ENCODE peak calls at places on chromosomes 12 and 14, in seven cellular contexts. K is left ventricle myocardium inferior, V is OCI-LY7, T is colonic mucosa, A is BE2C, I is uterus, W is foreskin fibroblast. E is an unnamed sample.

GRCh38 chr14:60561845-60562746 is 53.1 kb downstream of the SIX6 start:
- DNase-seq in K (no peak), V (peak; percentile 90), T (peak; percentile 20), A (peak; percentile 57), I (peak; percentile 19), W (peak; percentile 70), E (no peak)

GRCh38 chr12:77577756-77578155 is 252.9 kb upstream of the NAV3 start:
- DNase-seq in K (no peak), V (no peak), T (no peak), A (no peak), I (no peak), W (no peak), E (no peak)

GRCh38 chr14:22251090-22251489 is 337.9 kb downstream of the DAD1 start:
- DNase-seq in K (no peak), V (no peak), T (no peak), A (no peak), I (no peak), W (peak; percentile 2), E (no peak)

GRCh38 chr14:90491221-90491867 is 94.5 kb downstream of the CALM1 start:
- DNase-seq in K (peak; percentile 74), V (no peak), T (no peak), A (peak; percentile 77), I (peak; percentile 82), W (no peak), E (no peak)

GRCh38 chr12:12056951-12057350 is 13.8 kb upstream of the BCL2L14 start:
- DNase-seq in K (no peak), V (no peak), T (no peak), A (no peak), I (no peak), W (no peak), E (no peak)

GRCh38 chr14:23562822-23563472 is 4.6 kb downstream of the AP1G2 start:
- DNase-seq in K (peak; percentile 48), V (peak; percentile 68), T (peak; percentile 37), A (peak; percentile 78), I (no peak), W (peak; percentile 50), E (no peak)

GRCh38 chr12:45577844-45578399 is 151.6 kb upstream of the ARID2 start:
- DNase-seq in K (no peak), V (no peak), T (no peak), A (no peak), I (no peak), W (no peak), E (peak; percentile 14)

GRCh38 chr12:50555471-50555885 is 50.7 kb downstream of the DIP2B start:
- DNase-seq in K (no peak), V (no peak), T (no peak), A (no peak), I (no peak), W (no peak), E (no peak)

GRCh38 chr12:75854681-75855309 is 176.8 kb downstream of the PHLDA1 start:
- DNase-seq in K (no peak), V (no peak), T (no peak), A (no peak), I (no peak), W (peak; percentile 69), E (no peak)

DNA sequence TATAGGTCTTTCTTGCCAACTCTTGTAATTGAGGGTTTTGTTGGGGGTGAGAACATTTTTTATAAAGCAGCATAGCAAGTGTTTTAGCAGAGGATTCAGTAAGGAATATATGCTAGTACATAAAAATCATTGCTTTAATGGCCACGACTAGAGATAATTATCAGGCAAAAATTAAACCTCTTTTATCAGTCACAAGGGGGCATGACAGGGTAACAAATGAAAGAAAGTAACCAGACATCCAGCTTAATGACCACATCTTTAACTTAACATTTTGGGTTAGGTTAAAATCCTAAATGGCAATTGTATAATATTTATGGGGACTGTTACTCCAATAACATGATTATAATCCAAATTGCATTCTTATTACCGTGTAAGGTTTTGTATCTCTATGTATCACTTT is 119.6 kb downstream of the LRRIQ1 start:
- DNase-seq in K (no peak), V (peak; percentile 1), T (no peak), A (no peak), I (no peak), W (no peak), E (peak; percentile 1)
- TF ChIP-seq CTCF in K (no peak), V (peak; percentile 38), T (no peak), A (peak; percentile 22), I (no peak), W (no peak), E (no peak)

DNA sequence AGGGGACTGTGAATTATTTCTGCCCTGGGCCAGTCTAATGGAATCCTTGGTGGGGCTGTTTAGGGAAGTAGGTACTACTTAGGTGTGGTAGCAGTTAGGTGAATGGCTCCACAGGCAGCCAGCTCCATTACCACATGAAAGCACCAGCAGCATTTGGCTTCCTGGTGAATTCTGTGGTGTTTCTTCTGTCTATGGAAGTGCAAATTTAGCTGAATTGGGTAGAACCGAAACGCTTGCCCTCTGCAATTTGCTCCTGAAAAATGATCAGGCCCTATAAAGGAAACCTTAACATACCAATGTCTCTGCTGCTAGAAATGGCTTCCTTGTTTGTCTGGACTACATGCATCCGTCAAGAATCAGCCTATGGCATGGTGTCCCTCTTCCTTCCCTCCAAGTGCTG is 16.4 kb downstream of the FLRT2 start:
- DNase-seq in K (no peak), V (no peak), T (no peak), A (no peak), I (no peak), W (no peak), E (no peak)
- H3K4me3 ChIP-seq in K (no peak overlapping the region), V (no peak overlapping the region), T (no peak overlapping the region), A (no peak overlapping the region), I (no peak overlapping the region), W (no peak overlapping the region), E (no peak overlapping the region)

DNA sequence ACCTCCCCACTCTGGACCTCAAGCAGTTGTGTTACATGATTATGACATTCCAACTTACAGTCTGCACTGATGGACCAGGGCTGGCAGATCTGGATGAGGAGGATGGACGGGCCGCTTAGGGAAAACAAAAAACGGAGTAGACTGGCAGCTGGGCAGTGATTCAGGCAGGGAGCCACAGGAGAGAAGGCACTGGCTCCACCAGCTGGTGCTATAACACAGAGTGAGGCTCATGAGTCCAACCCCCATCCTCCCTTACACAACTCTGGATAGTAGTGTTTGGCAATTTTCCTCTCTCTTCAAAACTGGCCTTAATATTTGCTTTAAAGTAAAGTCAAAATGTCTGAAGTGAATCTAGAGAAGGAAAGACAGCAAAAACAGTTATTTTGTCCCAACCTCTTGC is 9.7 kb upstream of the RIC8B start:
- DNase-seq in K (no peak), V (no peak), T (no peak), A (no peak), I (no peak), W (no peak), E (no peak)
- TF ChIP-seq CTCF in K (peak; percentile 39), V (no peak), T (no peak), A (peak; percentile 6), I (peak; percentile 7), W (no peak), E (no peak)

GRCh38 chr12:57940052-57940914 is 1.1 kb upstream of the ATP23 start:
- DNase-seq in K (no peak), V (peak; percentile 20), T (no peak), A (no peak), I (no peak), W (no peak), E (no peak)
- H3K4me3 ChIP-seq in K (peak overlapping the region; percentile 83), V (peak overlapping the region; percentile 88), T (peak overlapping the region; percentile 51), A (peak overlapping the region; percentile 68), I (peak overlapping the region; percentile 57), W (peak overlapping the region; percentile 47), E (peak overlapping the region; percentile 71)

DNA sequence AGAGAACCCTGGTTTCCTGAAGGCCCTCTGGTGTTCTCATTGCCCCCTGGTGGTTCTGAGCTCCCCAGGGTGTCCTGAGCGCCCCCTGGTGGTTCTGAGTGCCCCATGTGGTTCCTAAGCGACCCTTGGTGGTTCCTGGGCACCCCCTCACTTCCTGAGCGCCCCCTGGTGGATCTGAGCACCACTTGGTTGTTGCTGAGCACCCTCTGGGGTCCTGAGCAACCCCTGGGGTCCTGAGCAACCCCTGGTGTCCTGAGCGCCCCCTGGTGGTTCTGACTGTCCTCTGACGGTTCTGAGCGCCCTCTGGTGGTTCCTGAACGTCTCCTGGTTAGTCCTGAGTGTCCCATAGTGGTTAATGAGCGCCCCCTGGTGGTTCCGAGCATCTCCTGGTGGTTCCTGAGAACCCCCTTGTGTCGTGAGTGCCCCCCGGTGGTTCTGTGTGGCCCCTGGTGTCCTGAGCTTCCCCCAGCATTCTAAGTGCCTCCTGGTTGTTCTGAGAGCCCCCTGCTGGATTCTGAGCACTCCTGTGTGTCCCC is 568.3 kb downstream of the TMEM121 start:
- DNase-seq in K (no peak), V (no peak), T (no peak), A (no peak), I (no peak), W (no peak), E (no peak)
- TF ChIP-seq CTCF in K (no peak), V (no peak), T (peak; percentile 18), A (no peak), I (no peak), W (no peak), E (no peak)

GRCh38 chr12:94207467-94208432 is 59.4 kb downstream of the PLXNC1 start:
- DNase-seq in K (no peak), V (peak; percentile 83), T (no peak), A (no peak), I (no peak), W (no peak), E (peak; percentile 78)
- H3K4me3 ChIP-seq in K (peak overlapping the region; percentile 39), V (peak overlapping the region; percentile 64), T (no peak overlapping the region), A (no peak overlapping the region), I (peak overlapping the region; percentile 9), W (no peak overlapping the region), E (peak overlapping the region; percentile 52)

GRCh38 chr12:115335594-115335993 is 651.6 kb upstream of the TBX3 start:
- DNase-seq in K (peak; percentile 36), V (no peak), T (peak; percentile 19), A (no peak), I (no peak), W (no peak), E (no peak)

GRCh38 chr12:115337693-115338543 is 653.9 kb upstream of the TBX3 start:
- DNase-seq in K (peak; percentile 16), V (no peak), T (peak; percentile 45), A (no peak), I (peak; percentile 68), W (peak; percentile 91), E (no peak)

GRCh38 chr12:115338566-115339294 is 654.8 kb upstream of the TBX3 start:
- DNase-seq in K (no peak), V (no peak), T (no peak), A (no peak), I (no peak), W (peak; percentile 73), E (no peak)

GRCh38 chr12:115336506-115336905 is 652.5 kb upstream of the TBX3 start:
- DNase-seq in K (no peak), V (no peak), T (no peak), A (no peak), I (no peak), W (no peak), E (no peak)

GRCh38 chr12:115335048-115335447 is 651.1 kb upstream of the TBX3 start:
- DNase-seq in K (peak; percentile 57), V (no peak), T (no peak), A (no peak), I (no peak), W (no peak), E (no peak)
- TF ChIP-seq CTCF in K (no peak), V (no peak), T (no peak), A (no peak), I (no peak), W (no peak), E (no peak)

E was measured in GM06990.